ENCODE peak calls at places on chromosomes 2 and 18, in four cellular contexts. J, F, C and G are unnamed samples.

GRCh38 chr2:230798769-230799399 is 65.9 kb upstream of the ITM2C start:
- DNase-seq in C (peak; percentile 70), J (no peak), F (peak; percentile 29), G (peak; percentile 63)

GRCh38 chr18:78293940-78294401 is 685.6 kb upstream of the SALL3 start:
- DNase-seq in C (no peak), J (no peak), F (no peak), G (no peak)

GRCh38 chr2:232368311-232368731 is 10.2 kb upstream of the ALPP start:
- DNase-seq in F (no peak), J (no peak), C (no peak), G (no peak)

GRCh38 chr2:143942486-143942885 is 577.4 kb downstream of the ZEB2 start:
- DNase-seq in C (no peak), F (no peak), J (no peak), G (no peak)

GRCh38 chr2:27756544-27757498 is 14.7 kb upstream of the MRPL33 start:
- DNase-seq in C (peak; percentile 40), F (no peak), J (no peak), G (no peak)

GRCh38 chr2:237413293-237414055 is 490 bp downstream of the COL6A3 start:
- DNase-seq in J (no peak), F (no peak), C (no peak), G (no peak)

GRCh38 chr2:68632026-68632425 is 11.4 kb upstream of the PROKR1 start:
- DNase-seq in C (no peak), F (no peak), J (no peak), G (no peak)

GRCh38 chr2:167708998-167709397 is 538.4 kb downstream of the STK39 start:
- DNase-seq in F (no peak), C (no peak), J (no peak), G (no peak)

GRCh38 chr2:119025013-119025412 is 83.0 kb downstream of the MARCO start:
- DNase-seq in C (no peak), J (no peak), F (no peak), G (no peak)

DNA sequence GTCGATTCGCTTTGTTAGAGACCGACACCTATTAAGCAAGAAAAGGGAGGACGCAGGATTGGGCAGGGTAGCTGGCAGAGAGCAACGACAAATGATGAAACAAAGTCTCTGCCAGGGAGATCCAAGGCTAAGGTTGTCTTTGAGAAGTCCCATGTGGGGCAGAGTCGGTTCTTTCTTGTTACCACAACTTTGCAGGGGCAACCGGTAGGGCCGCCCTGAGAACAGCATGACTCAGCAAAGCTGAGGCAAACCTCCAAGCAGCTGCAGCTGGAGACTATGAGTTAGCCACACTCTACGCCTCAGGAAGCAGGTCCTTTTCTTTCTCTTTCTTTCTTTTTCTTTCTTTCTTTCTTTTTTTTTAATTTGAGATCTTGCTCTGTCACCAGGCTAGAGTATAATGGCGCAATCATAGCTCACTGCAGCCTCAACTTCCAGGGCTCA is 452.3 kb upstream of the ID2 start:
- DNase-seq in C (peak; percentile 86), F (no peak), J (peak; percentile 73), G (peak; percentile 59)
- TF ChIP-seq CTCF in C (peak; percentile 12), F (no peak), J (no peak), G (no peak)

GRCh38 chr2:203394519-203395227 is 66.5 kb downstream of the ABI2 start:
- DNase-seq in J (no peak), F (peak; percentile 7), C (no peak), G (no peak)
- TF ChIP-seq CTCF in J (no peak), F (peak; percentile 31), C (no peak), G (no peak)

GRCh38 chr2:120736202-120736954 is 710 bp downstream of the GLI2 start:
- DNase-seq in F (no peak), C (peak; percentile 55), J (peak; percentile 86), G (no peak)

GRCh38 chr2:120734930-120735611 is 597 bp upstream of the GLI2 start:
- DNase-seq in J (peak; percentile 74), C (no peak), F (no peak), G (no peak)

GRCh38 chr2:120736955-120737801 is 1.5 kb downstream of the GLI2 start:
- DNase-seq in F (no peak), C (peak; percentile 89), J (peak; percentile 90), G (peak; percentile 54)

GRCh38 chr2:120737802-120738516 is 2.3 kb downstream of the GLI2 start:
- DNase-seq in C (no peak), J (peak; percentile 80), F (no peak), G (no peak)

GRCh38 chr2:120735750-120736170 is at the start of gene GLI2:
- DNase-seq in J (peak; percentile 95), C (peak; percentile 90), F (peak; percentile 84), G (peak; percentile 64)
- TF ChIP-seq CTCF in J (peak; percentile 92), C (peak; percentile 59), F (peak; percentile 60), G (peak; percentile 60)

DNA sequence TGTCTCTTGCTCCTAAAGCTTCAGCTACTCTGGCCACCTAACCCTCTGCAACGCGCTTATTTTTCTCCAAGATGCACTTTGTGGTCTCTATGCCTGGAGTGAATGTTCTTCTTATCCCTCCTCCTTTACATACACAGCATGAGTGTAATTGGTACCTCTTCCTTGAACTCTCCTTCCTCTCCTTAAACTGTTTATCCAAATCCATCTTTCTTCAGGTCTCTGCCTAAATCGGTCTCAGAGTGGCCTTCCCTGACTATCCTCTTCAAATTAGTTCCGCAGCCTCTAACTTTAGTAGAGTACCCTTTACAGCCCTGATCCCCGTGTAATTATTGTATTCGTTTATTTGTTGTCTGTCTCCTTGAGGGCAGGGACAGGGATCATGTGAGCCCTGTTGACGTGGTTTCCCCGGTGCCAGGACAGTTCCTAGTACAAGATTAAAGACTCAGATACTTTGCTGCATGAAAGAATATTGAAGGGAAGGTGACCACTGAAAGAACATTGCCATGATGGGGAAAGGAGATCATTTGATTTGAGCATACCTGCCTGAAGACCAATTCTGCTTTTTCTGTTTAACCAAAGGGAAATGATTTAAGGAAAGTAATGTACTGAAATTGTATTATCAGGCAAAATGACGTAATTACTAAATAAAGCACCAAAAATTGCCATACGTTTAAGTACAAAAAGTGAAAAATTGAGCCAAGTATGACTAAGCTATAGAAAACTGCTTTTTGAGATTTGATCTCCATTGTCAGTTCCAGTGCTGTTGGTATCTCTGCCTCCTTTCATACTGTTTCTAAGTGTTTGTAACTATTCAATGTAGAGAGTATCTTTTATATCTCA is 1.2 kb downstream of the CNOT9 start:
- DNase-seq in F (no peak), C (peak; percentile 55), J (no peak), G (no peak)
- TF ChIP-seq CTCF in F (no peak), C (no peak), J (no peak), G (no peak)

GRCh38 chr2:210002158-210003157 is at the start of gene RPE:
- DNase-seq in J (peak; percentile 97), C (peak; percentile 96), F (peak; percentile 94), G (peak; percentile 83)

GRCh38 chr2:210004893-210005292 is 2.5 kb downstream of the RPE start:
- DNase-seq in J (no peak), C (no peak), F (no peak), G (no peak)

GRCh38 chr2:209998596-209998995 is 3.8 kb upstream of the RPE start:
- DNase-seq in J (no peak), C (no peak), F (no peak), G (no peak)

GRCh38 chr2:210003394-210003793 is 956 bp downstream of the RPE start:
- DNase-seq in J (no peak), C (no peak), F (no peak), G (no peak)

GRCh38 chr2:210000464-210001324 is 1.7 kb upstream of the RPE start:
- DNase-seq in J (no peak), C (no peak), F (no peak), G (no peak)
- TF ChIP-seq CTCF in J (no peak), C (no peak), F (no peak), G (no peak)

GRCh38 chr2:20423847-20424246 is 23.0 kb upstream of the RHOB start:
- DNase-seq in F (no peak), J (no peak), C (no peak), G (no peak)
- TF ChIP-seq CTCF in F (no peak), J (no peak), C (no peak), G (no peak)

DNA sequence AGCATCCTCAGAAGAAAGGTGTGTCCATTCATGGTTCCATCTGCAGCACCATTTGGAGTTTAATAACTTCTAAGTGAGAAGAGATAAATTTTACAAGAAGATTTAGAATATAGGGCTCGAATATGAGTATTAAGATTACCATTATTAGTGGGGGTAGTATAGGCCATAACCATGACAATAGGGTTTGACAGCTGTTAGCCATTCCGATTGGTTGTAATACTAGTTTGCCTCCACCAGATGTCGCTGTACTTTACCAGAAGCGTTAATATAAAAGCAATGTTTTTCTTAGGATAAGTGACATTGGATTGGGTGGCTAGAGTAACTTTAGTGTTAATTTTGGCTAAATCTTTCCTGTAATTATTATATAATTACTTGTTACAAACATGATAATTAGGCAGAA is 107.5 kb upstream of the SRD5A2 start:
- DNase-seq in J (no peak), F (no peak), C (no peak), G (no peak)
- TF ChIP-seq CTCF in J (peak; percentile 44), F (peak; percentile 70), C (peak; percentile 40), G (peak; percentile 41)